ENCODE peak calls at places on chromosome 2, in four cellular contexts. D is HepG2, A is K562, N is H1. K is an unnamed sample.

GRCh38 chr2:46364797-46365457 is 67.7 kb downstream of the EPAS1 start:
- DNase-seq in D (peak), A (peak), N (no peak), K (peak)

GRCh38 chr2:105248316-105249070 is 7.0 kb downstream of the GPR45 start:
- DNase-seq in D (no peak), A (peak), N (no peak), K (no peak)

GRCh38 chr2:219272995-219273394 is 6.2 kb upstream of the DNAJB2 start:
- DNase-seq in D (no peak), A (no peak), N (no peak), K (no peak)

GRCh38 chr2:170157025-170157684 is 20.8 kb upstream of the MYO3B start:
- DNase-seq in D (peak), A (no peak), N (no peak), K (peak)

GRCh38 chr2:190200603-190201002 is 119.0 kb downstream of the HIBCH start:
- DNase-seq in D (no peak), A (no peak), N (no peak), K (no peak)

GRCh38 chr2:217138284-217138683 is 278.4 kb upstream of the TNP1 start:
- DNase-seq in D (no peak), A (no peak), N (no peak), K (no peak)

GRCh38 chr2:190716176-190716807 is 67.4 kb downstream of the NAB1 start:
- DNase-seq in D (no peak), A (no peak), N (no peak), K (no peak)

GRCh38 chr2:108200569-108200968 is 39.2 kb upstream of the SULT1C3 start:
- DNase-seq in D (peak), A (no peak), N (no peak), K (no peak)

GRCh38 chr2:235530735-235531134 is 36.9 kb downstream of the AGAP1 start:
- DNase-seq in D (no peak), A (no peak), N (no peak), K (no peak)

GRCh38 chr2:97713296-97714083 is at the start of gene ZAP70:
- DNase-seq in D (peak), A (no peak), N (no peak), K (no peak)

GRCh38 chr2:70498054-70498453 is 55.6 kb downstream of the TGFA start:
- DNase-seq in D (peak), A (peak), N (no peak), K (no peak)

GRCh38 chr2:24076849-24077534 is 866 bp upstream of the SF3B6 start:
- DNase-seq in D (no peak), A (peak), N (no peak), K (no peak)

GRCh38 chr2:25062461-25062860 is 20.6 kb downstream of the EFR3B start:
- DNase-seq in D (no peak), A (no peak), N (no peak), K (no peak)

GRCh38 chr2:238361877-238362276 is 41.6 kb downstream of the TRAF3IP1 start:
- DNase-seq in D (no peak), A (no peak), N (no peak), K (no peak)

GRCh38 chr2:25302758-25303436 is 38.8 kb downstream of the DNMT3A start:
- DNase-seq in D (no peak), A (no peak), N (no peak), K (no peak)

GRCh38 chr2:191222507-191222906 is 22.7 kb upstream of the MYO1B start:
- DNase-seq in D (no peak), A (no peak), N (no peak), K (no peak)

GRCh38 chr2:190717764-190718651 is 69.1 kb downstream of the NAB1 start:
- DNase-seq in D (no peak), A (no peak), N (no peak), K (no peak)

GRCh38 chr2:11254100-11254536 is 90.3 kb downstream of the ROCK2 start:
- DNase-seq in D (peak), A (no peak), N (no peak), K (peak)

GRCh38 chr2:112340416-112340815 is 65.0 kb downstream of the ZC3H6 start:
- DNase-seq in D (no peak), A (no peak), N (no peak), K (no peak)

GRCh38 chr2:235314371-235314915 is 179.4 kb upstream of the AGAP1 start:
- DNase-seq in D (no peak), A (no peak), N (no peak), K (no peak)

GRCh38 chr2:39805936-39806608 is 27.0 kb upstream of the THUMPD2 start:
- DNase-seq in D (no peak), A (no peak), N (no peak), K (peak)

GRCh38 chr2:162403884-162404283 is 60.0 kb downstream of the GCA start:
- DNase-seq in D (no peak), A (no peak), N (no peak), K (peak)

GRCh38 chr2:212723226-212723625 is 184.6 kb upstream of the ERBB4 start:
- DNase-seq in D (no peak), A (no peak), N (no peak), K (peak)

GRCh38 chr2:225670111-225670974 is 270.8 kb downstream of the NYAP2 start:
- DNase-seq in D (peak), A (peak), N (no peak), K (peak)

GRCh38 chr2:109064660-109065306 is 64.2 kb upstream of the SH3RF3 start:
- DNase-seq in D (peak), A (no peak), N (no peak), K (no peak)

GRCh38 chr2:187991389-187991788 is 300.3 kb upstream of the GULP1 start:
- DNase-seq in D (no peak), A (no peak), N (no peak), K (no peak)

GRCh38 chr2:222919841-222920609 is 59.2 kb downstream of the ACSL3 start:
- DNase-seq in D (no peak), A (peak), N (no peak), K (peak)

GRCh38 chr2:232338759-232339106 is 39.8 kb upstream of the ALPP start:
- DNase-seq in D (no peak), A (no peak), N (no peak), K (no peak)

GRCh38 chr2:38147333-38148121 is 71.6 kb upstream of the CYP1B1 start:
- DNase-seq in D (no peak), A (no peak), N (no peak), K (peak)

GRCh38 chr2:191246820-191247380 is 1.7 kb downstream of the MYO1B start:
- DNase-seq in D (no peak), A (no peak), N (no peak), K (no peak)

GRCh38 chr2:181781082-181781786 is 100.9 kb upstream of the NEUROD1 start:
- DNase-seq in D (no peak), A (no peak), N (no peak), K (no peak)
- TF ChIP-seq MAFK in D (no peak), A (no peak), N (no peak), K (no peak)

GRCh38 chr2:119228964-119229363 is 5.3 kb downstream of the STEAP3 start:
- DNase-seq in D (no peak), A (no peak), N (no peak), K (no peak)
- H2AFZ ChIP-seq in D (no peak), A (no peak), N (no peak), K (no peak)

GRCh38 chr2:44753552-44754285 is 187.8 kb upstream of the SIX3 start:
- DNase-seq in D (no peak), A (no peak), N (no peak), K (no peak)
- TF ChIP-seq MAFK in D (no peak), A (no peak), N (no peak), K (no peak)

GRCh38 chr2:133509777-133510176 is 58.5 kb downstream of the NCKAP5 start:
- DNase-seq in D (no peak), A (no peak), N (no peak), K (no peak)
- H2AFZ ChIP-seq in D (no peak), A (no peak), N (no peak), K (no peak)

GRCh38 chr2:144835634-144836351 is 315.9 kb upstream of the ZEB2 start:
- DNase-seq in D (no peak), A (no peak), N (no peak), K (peak)

GRCh38 chr2:144834954-144835633 is 315.2 kb upstream of the ZEB2 start:
- DNase-seq in D (no peak), A (peak), N (no peak), K (peak)

GRCh38 chr2:144834363-144834762 is 314.4 kb upstream of the ZEB2 start:
- DNase-seq in D (no peak), A (peak), N (no peak), K (no peak)

GRCh38 chr2:144832048-144832447 is 312.1 kb upstream of the ZEB2 start:
- DNase-seq in D (no peak), A (no peak), N (no peak), K (no peak)

DNA sequence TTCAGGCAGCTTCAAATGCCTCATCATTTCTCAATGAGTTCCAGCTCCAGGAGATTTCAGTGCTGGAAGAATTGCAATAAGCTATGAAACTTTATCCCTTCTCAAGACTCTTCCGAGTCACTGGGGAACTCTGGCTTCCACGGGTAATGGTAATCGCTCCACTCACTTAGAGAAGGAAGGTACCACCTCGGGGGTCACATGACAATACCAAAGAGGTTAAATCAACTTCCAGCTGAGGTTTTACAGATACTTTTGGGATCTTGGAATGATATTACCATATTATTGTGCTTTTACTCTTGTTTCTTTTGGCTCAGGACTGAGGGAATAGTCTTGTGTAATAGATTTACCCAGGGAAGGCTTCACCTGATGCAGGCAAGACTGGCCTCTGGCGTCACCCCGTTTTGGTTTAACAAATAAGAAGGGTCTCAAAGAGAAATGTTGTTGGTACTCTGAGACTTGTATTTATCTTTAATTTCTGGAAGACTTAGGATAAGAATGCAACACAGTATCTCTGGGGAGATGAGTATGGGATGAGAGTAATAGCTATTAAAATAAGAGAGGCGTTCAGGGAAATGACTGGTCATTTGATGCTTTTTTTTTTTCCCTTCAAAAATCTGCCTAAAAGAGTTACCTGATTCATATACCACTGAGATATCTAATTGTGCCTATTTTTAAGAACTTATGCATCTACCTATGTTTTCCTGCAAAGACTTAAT is 316.9 kb upstream of the ZEB2 start:
- DNase-seq in D (no peak), A (no peak), N (no peak), K (peak)
- TF ChIP-seq MAFK in D (no peak), A (no peak), N (no peak), K (no peak)

K was measured in IMR-90.